ENCODE peak calls at places on chromosome 18, in six cellular contexts. J, D, T, N, I and P are unnamed samples.

GRCh38 chr18:49479381-49480137 is 7.5 kb downstream of the C18orf32 start:
- DNase-seq in T (no peak), D (no peak), I (no peak), N (no peak), J (no peak), P (no peak)

GRCh38 chr18:9069482-9070059 is 32.9 kb upstream of the NDUFV2 start:
- DNase-seq in J (no peak), N (no peak), D (no peak), T (no peak), I (no peak), P (no peak)

GRCh38 chr18:13217466-13217961 is 1.0 kb upstream of the LDLRAD4 start:
- DNase-seq in J (no peak), N (no peak), T (peak), D (peak), I (peak), P (no peak)

GRCh38 chr18:5970032-5970431 is 74.7 kb upstream of the TMEM200C start:
- DNase-seq in I (peak), N (no peak), T (no peak), D (no peak), J (no peak), P (no peak)

GRCh38 chr18:45993441-45993840 is 26.3 kb upstream of the EPG5 start:
- DNase-seq in J (peak), I (no peak), T (no peak), N (peak), D (no peak), P (no peak)

GRCh38 chr18:35408843-35409261 is 31.7 kb upstream of the ZNF396 start:
- DNase-seq in N (no peak), T (no peak), I (no peak), D (no peak), J (no peak), P (no peak)

GRCh38 chr18:2985628-2986027 is 27.3 kb downstream of the LPIN2 start:
- DNase-seq in T (no peak), J (no peak), N (peak), I (no peak), D (no peak), P (no peak)

GRCh38 chr18:8744656-8745055 is 39.3 kb downstream of the MTCL1 start:
- DNase-seq in D (no peak), J (no peak), I (no peak), N (no peak), T (no peak), P (no peak)

GRCh38 chr18:56505293-56505692 is 133.1 kb downstream of the TXNL1 start:
- DNase-seq in T (no peak), I (no peak), J (no peak), D (no peak), N (no peak), P (no peak)

GRCh38 chr18:50083708-50084107 is 111.2 kb downstream of the MYO5B start:
- DNase-seq in J (no peak), N (no peak), D (no peak), I (no peak), T (no peak), P (no peak)

GRCh38 chr18:58567453-58568196 is 61.3 kb downstream of the ALPK2 start:
- DNase-seq in J (peak), N (peak), D (no peak), I (no peak), T (no peak), P (no peak)

GRCh38 chr18:53698907-53699306 is 525.6 kb downstream of the MBD2 start:
- DNase-seq in I (peak), J (no peak), D (no peak), N (peak), T (no peak), P (no peak)

GRCh38 chr18:37450434-37451133 is 115.0 kb downstream of the CELF4 start:
- DNase-seq in J (no peak), N (no peak), T (no peak), I (no peak), D (no peak), P (no peak)

GRCh38 chr18:46071894-46072867 is at the start of gene PSTPIP2:
- DNase-seq in D (peak), N (peak), I (peak), J (peak), T (peak), P (peak)

GRCh38 chr18:79869591-79870368 is 72.0 kb downstream of the KCNG2 start:
- DNase-seq in I (no peak), J (no peak), T (no peak), D (no peak), N (no peak), P (no peak)

GRCh38 chr18:61993831-61994230 is 101.0 kb upstream of the RNF152 start:
- DNase-seq in N (no peak), D (no peak), T (no peak), J (no peak), I (no peak), P (no peak)

GRCh38 chr18:25351773-25352628 is at the start of gene ZNF521:
- DNase-seq in T (peak), J (peak), N (peak), D (no peak), I (peak), P (no peak)

GRCh38 chr18:63177822-63178525 is 141.6 kb downstream of the BCL2 start:
- DNase-seq in D (no peak), N (no peak), J (no peak), T (no peak), I (no peak), P (peak)

GRCh38 chr18:31042391-31043181 is at the start of gene DSC3:
- DNase-seq in N (peak), T (no peak), D (no peak), J (peak), I (peak), P (no peak)

GRCh38 chr18:27005589-27005988 is 140.1 kb upstream of the AQP4 start:
- DNase-seq in I (peak), N (peak), D (no peak), T (no peak), J (no peak), P (no peak)

GRCh38 chr18:22643731-22644130 is 226.0 kb upstream of the CTAGE1 start:
- DNase-seq in N (no peak), J (no peak), I (no peak), D (no peak), T (no peak), P (no peak)

GRCh38 chr18:75489493-75490190 is 62.1 kb upstream of the SMIM21 start:
- DNase-seq in D (no peak), I (no peak), N (peak), T (no peak), J (peak), P (no peak)

GRCh38 chr18:79559121-79559835 is 120.3 kb upstream of the CTDP1 start:
- DNase-seq in J (no peak), D (no peak), T (no peak), N (no peak), I (no peak), P (no peak)

GRCh38 chr18:28041366-28041765 is 135.6 kb downstream of the CDH2 start:
- DNase-seq in N (no peak), J (no peak), D (no peak), I (no peak), T (no peak), P (no peak)

GRCh38 chr18:6576706-6577375 is 152.7 kb upstream of the ARHGAP28 start:
- DNase-seq in D (no peak), N (no peak), J (no peak), I (no peak), T (no peak), P (no peak)

GRCh38 chr18:62187543-62188378 is 706 bp downstream of the RELCH start:
- DNase-seq in D (peak), N (peak), T (no peak), I (no peak), J (no peak), P (no peak)